ENCODE peak calls at places on chromosomes 7 and 10, in five cellular contexts. One of them, this sample, is unnamed.

GRCh38 chr7:134535272-134535918 is 8.0 kb downstream of the AKR1B10 start:
- DNase-seq in CD8-positive, alpha-beta T cell: no peak
- DNase-seq in AG09309: no peak
- DNase-seq in type B pancreatic cell: no peak
- DNase-seq in GM13976: no peak
- DNase-seq in this sample: no peak

GRCh38 chr7:31857178-31857577 is 170.2 kb downstream of the PPP1R17 start:
- DNase-seq in CD8-positive, alpha-beta T cell: no peak
- DNase-seq in AG09309: no peak
- DNase-seq in type B pancreatic cell: no peak
- DNase-seq in GM13976: no peak
- DNase-seq in this sample: no peak

GRCh38 chr10:130167707-130168106 is 31.5 kb downstream of the GLRX3 start:
- DNase-seq in CD8-positive, alpha-beta T cell: no peak
- DNase-seq in AG09309: no peak
- DNase-seq in type B pancreatic cell: no peak
- DNase-seq in GM13976: no peak
- DNase-seq in this sample: no peak

GRCh38 chr7:15920953-15921352 is 234.5 kb upstream of the MEOX2 start:
- DNase-seq in CD8-positive, alpha-beta T cell: no peak
- DNase-seq in AG09309: no peak
- DNase-seq in type B pancreatic cell: no peak
- DNase-seq in GM13976: no peak
- DNase-seq in this sample: no peak

GRCh38 chr10:27542812-27543211 is 38.7 kb downstream of the RAB18 start:
- DNase-seq in CD8-positive, alpha-beta T cell: no peak
- DNase-seq in AG09309: peak
- DNase-seq in type B pancreatic cell: no peak
- DNase-seq in GM13976: no peak
- DNase-seq in this sample: no peak

GRCh38 chr7:27739914-27740448 is at the start of gene TAX1BP1:
- DNase-seq in CD8-positive, alpha-beta T cell: peak
- DNase-seq in AG09309: peak
- DNase-seq in type B pancreatic cell: peak
- DNase-seq in GM13976: peak
- DNase-seq in this sample: peak

GRCh38 chr10:132669208-132669861 is 116.6 kb downstream of the NKX6-2 start:
- DNase-seq in CD8-positive, alpha-beta T cell: no peak
- DNase-seq in AG09309: no peak
- DNase-seq in type B pancreatic cell: no peak
- DNase-seq in GM13976: no peak
- DNase-seq in this sample: no peak

GRCh38 chr10:77582710-77583115 is 54.9 kb downstream of the KCNMA1 start:
- DNase-seq in CD8-positive, alpha-beta T cell: no peak
- DNase-seq in AG09309: peak
- DNase-seq in type B pancreatic cell: no peak
- DNase-seq in GM13976: no peak
- DNase-seq in this sample: no peak

GRCh38 chr7:94182066-94182465 is 177.9 kb upstream of the BET1 start:
- DNase-seq in CD8-positive, alpha-beta T cell: no peak
- DNase-seq in AG09309: peak
- DNase-seq in type B pancreatic cell: no peak
- DNase-seq in GM13976: no peak
- DNase-seq in this sample: no peak

GRCh38 chr7:31058122-31058521 is 6.0 kb downstream of the ADCYAP1R1 start:
- DNase-seq in CD8-positive, alpha-beta T cell: no peak
- DNase-seq in AG09309: no peak
- DNase-seq in type B pancreatic cell: no peak
- DNase-seq in GM13976: no peak
- DNase-seq in this sample: no peak

GRCh38 chr7:25240340-25240739 is 12.1 kb upstream of the NPVF start:
- DNase-seq in CD8-positive, alpha-beta T cell: no peak
- DNase-seq in AG09309: no peak
- DNase-seq in type B pancreatic cell: no peak
- DNase-seq in GM13976: no peak
- DNase-seq in this sample: no peak

GRCh38 chr10:97234403-97234802 is 48.6 kb upstream of the SLIT1 start:
- DNase-seq in CD8-positive, alpha-beta T cell: no peak
- DNase-seq in AG09309: no peak
- DNase-seq in type B pancreatic cell: no peak
- DNase-seq in GM13976: no peak
- DNase-seq in this sample: no peak

GRCh38 chr7:91266067-91266930 is 2.1 kb downstream of the FZD1 start:
- DNase-seq in CD8-positive, alpha-beta T cell: no peak
- DNase-seq in AG09309: no peak
- DNase-seq in type B pancreatic cell: no peak
- DNase-seq in GM13976: peak
- DNase-seq in this sample: no peak

DNA sequence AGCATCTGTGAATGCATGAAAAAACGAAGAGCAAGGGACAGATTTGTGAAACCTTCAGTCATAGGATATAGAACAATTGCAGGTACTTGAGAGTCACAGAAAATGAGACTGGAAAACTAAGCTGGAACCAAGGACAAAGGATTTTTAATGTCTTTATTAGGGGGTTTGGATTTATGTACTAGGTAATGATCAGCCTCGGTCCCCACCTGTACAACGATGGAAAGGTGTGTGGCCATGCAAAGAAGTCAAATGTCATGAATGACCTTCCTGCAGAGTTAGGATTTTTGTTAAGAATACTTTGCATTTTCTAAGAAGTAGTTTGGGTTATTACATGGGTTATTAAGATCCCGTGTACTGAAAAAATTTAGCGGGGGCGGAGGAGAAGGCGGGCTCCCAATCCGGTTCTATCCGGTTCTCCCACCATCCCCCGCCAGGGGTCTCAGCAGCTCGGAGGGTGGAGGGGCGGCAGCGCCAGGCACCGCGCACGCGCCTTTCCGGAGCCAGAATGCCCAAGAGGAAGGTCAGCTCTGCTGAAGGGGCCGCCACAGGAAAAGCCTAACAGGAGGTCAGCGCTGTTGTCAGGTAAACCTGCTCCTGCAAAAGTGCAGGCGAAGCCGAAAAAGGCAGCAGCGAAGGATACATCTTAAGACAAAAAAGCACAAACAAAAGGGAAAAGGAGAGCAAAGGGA is 327.5 kb upstream of the PLXDC2 start:
- DNase-seq in CD8-positive, alpha-beta T cell: no peak
- DNase-seq in AG09309: no peak
- DNase-seq in type B pancreatic cell: peak
- DNase-seq in GM13976: no peak
- DNase-seq in this sample: no peak
- TF ChIP-seq CTCF in CD8-positive, alpha-beta T cell: no peak
- TF ChIP-seq CTCF in AG09309: no peak
- TF ChIP-seq CTCF in type B pancreatic cell: peak
- TF ChIP-seq CTCF in GM13976: no peak
- TF ChIP-seq CTCF in this sample: no peak

GRCh38 chr10:108690530-108690929 is 1232.8 kb downstream of the XPNPEP1 start:
- DNase-seq in CD8-positive, alpha-beta T cell: no peak
- DNase-seq in AG09309: no peak
- DNase-seq in type B pancreatic cell: no peak
- DNase-seq in GM13976: no peak
- DNase-seq in this sample: no peak

GRCh38 chr10:108688314-108688713 is 1235.0 kb downstream of the XPNPEP1 start:
- DNase-seq in CD8-positive, alpha-beta T cell: no peak
- DNase-seq in AG09309: no peak
- DNase-seq in type B pancreatic cell: no peak
- DNase-seq in GM13976: no peak
- DNase-seq in this sample: no peak

GRCh38 chr10:108696792-108697477 is 1226.4 kb downstream of the XPNPEP1 start:
- DNase-seq in CD8-positive, alpha-beta T cell: no peak
- DNase-seq in AG09309: no peak
- DNase-seq in type B pancreatic cell: no peak
- DNase-seq in GM13976: peak
- DNase-seq in this sample: no peak

GRCh38 chr10:108685863-108686531 is 1237.3 kb downstream of the XPNPEP1 start:
- DNase-seq in CD8-positive, alpha-beta T cell: no peak
- DNase-seq in AG09309: no peak
- DNase-seq in type B pancreatic cell: no peak
- DNase-seq in GM13976: no peak
- DNase-seq in this sample: no peak

GRCh38 chr10:108691126-108691525 is 1232.2 kb downstream of the XPNPEP1 start:
- DNase-seq in CD8-positive, alpha-beta T cell: no peak
- DNase-seq in AG09309: no peak
- DNase-seq in type B pancreatic cell: no peak
- DNase-seq in GM13976: no peak
- DNase-seq in this sample: no peak
- TF ChIP-seq CTCF in CD8-positive, alpha-beta T cell: no peak
- TF ChIP-seq CTCF in AG09309: no peak
- TF ChIP-seq CTCF in type B pancreatic cell: no peak
- TF ChIP-seq CTCF in GM13976: no peak
- TF ChIP-seq CTCF in this sample: no peak

DNA sequence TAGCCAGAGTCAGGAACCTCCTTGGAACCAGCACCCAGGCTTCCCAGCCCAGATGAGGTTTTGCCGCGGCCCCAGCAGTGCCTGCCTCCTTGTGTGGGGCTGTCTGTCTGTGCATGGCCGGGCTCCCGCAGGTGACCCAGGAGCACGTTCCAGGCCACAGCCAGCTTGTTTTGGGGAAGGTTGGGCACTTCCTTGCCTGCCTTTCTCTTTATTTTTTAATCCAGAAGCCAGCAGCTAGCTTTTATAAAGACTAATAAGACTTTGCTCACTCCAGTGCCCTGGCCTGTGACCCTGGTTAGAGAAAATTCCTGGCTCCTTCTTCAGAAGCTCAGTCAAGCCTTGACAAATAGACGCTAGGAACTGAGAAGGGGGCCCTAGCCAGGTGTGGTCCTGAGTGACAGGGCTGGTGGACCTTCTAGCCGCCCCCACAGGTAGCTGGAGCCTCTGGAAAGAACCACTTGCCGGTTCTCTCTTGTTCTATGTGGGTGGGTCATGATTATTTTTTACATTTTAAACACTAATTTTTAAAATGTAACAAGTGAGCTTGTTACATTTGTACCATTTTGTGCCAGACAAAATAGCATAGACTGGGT is 837 bp downstream of the SLC29A3 start:
- DNase-seq in CD8-positive, alpha-beta T cell: no peak
- DNase-seq in AG09309: no peak
- DNase-seq in type B pancreatic cell: no peak
- DNase-seq in GM13976: no peak
- DNase-seq in this sample: no peak
- TF ChIP-seq CTCF in CD8-positive, alpha-beta T cell: no peak
- TF ChIP-seq CTCF in AG09309: no peak
- TF ChIP-seq CTCF in type B pancreatic cell: no peak
- TF ChIP-seq CTCF in GM13976: no peak
- TF ChIP-seq CTCF in this sample: no peak

DNA sequence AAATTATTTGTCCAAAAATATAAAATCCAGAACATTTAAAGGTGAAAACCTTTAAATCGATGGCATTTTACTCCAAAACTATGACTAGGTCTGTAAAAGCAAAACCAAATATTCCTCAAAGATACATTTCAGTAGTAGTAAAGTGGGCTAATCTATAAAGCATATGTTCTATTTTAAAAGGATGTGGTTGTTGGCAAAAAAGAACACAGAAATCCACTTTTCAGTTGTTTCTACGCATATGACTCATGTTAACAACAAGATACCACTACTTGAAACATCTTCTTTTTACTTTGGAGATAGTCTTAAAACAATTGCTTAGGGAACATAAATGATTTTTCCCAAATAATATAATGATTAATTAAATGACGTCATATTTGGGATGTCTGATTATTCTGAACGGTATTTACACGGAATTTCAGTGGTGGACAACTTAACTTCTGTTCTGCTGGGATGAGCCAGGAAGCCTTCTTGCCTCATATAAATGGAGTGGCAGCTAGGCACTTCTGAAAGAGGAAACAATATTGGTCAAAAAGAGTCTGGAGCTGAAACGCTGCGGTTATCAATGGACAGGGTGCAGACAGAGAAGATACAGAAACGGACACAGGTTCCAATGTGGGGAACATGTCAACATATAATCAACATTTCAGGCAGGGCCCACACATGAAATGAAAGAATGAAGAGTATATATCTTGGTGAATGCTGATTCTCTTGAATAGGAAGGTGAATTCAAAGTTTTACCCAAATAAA is 78.5 kb downstream of the ETV1 start:
- DNase-seq in CD8-positive, alpha-beta T cell: no peak
- DNase-seq in AG09309: no peak
- DNase-seq in type B pancreatic cell: no peak
- DNase-seq in GM13976: no peak
- DNase-seq in this sample: no peak
- TF ChIP-seq CTCF in CD8-positive, alpha-beta T cell: no peak
- TF ChIP-seq CTCF in AG09309: no peak
- TF ChIP-seq CTCF in type B pancreatic cell: no peak
- TF ChIP-seq CTCF in GM13976: no peak
- TF ChIP-seq CTCF in this sample: no peak

GRCh38 chr10:119348106-119348505 is 140.7 kb downstream of the GRK5 start:
- DNase-seq in CD8-positive, alpha-beta T cell: no peak
- DNase-seq in AG09309: no peak
- DNase-seq in type B pancreatic cell: no peak
- DNase-seq in GM13976: no peak
- DNase-seq in this sample: no peak

GRCh38 chr10:119347181-119347974 is 140.0 kb downstream of the GRK5 start:
- DNase-seq in CD8-positive, alpha-beta T cell: no peak
- DNase-seq in AG09309: no peak
- DNase-seq in type B pancreatic cell: no peak
- DNase-seq in GM13976: no peak
- DNase-seq in this sample: no peak

GRCh38 chr10:119349937-119350513 is 142.7 kb downstream of the GRK5 start:
- DNase-seq in CD8-positive, alpha-beta T cell: no peak
- DNase-seq in AG09309: no peak
- DNase-seq in type B pancreatic cell: no peak
- DNase-seq in GM13976: no peak
- DNase-seq in this sample: no peak

GRCh38 chr10:119349341-119349740 is 142.0 kb downstream of the GRK5 start:
- DNase-seq in CD8-positive, alpha-beta T cell: no peak
- DNase-seq in AG09309: no peak
- DNase-seq in type B pancreatic cell: no peak
- DNase-seq in GM13976: no peak
- DNase-seq in this sample: no peak

DNA sequence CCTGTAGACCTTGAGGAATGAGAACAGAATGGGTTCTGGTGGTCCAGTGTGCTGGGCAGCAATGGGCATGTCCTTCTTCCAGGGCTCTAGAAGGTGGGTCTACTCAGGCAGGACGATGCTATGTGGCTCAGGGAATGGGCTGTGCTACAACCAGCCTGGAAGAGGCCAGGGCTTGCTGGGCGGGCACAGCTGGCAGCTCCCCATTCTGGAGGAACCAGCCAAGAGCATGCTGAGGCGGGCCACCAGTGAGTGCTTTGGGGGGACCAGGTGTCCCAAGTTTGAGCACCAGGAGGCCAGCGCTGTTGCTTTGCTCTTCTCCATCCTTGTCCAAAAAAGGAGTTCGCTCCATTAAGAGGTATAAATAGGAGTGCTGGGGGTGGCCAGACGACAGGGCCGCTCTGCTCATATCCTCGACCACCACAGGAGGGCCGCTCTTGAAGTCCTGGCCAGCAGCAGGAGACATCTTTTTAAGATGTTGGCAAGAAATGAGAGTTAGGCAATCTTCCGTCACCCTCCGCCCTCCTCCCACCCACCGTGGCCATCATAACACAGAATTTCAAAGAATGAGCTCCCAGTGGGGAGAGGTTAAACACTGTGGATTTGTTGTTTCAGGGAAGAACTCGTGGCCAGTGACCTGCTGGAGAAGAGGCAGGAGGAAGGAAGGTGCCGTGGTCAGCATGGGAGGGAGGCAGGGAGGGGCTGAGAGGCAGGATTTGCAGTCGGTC is 141.3 kb downstream of the GRK5 start:
- DNase-seq in CD8-positive, alpha-beta T cell: no peak
- DNase-seq in AG09309: no peak
- DNase-seq in type B pancreatic cell: no peak
- DNase-seq in GM13976: no peak
- DNase-seq in this sample: no peak
- TF ChIP-seq CTCF in CD8-positive, alpha-beta T cell: no peak
- TF ChIP-seq CTCF in AG09309: peak
- TF ChIP-seq CTCF in type B pancreatic cell: no peak
- TF ChIP-seq CTCF in GM13976: no peak
- TF ChIP-seq CTCF in this sample: no peak

This sample was measured in vagina.